ENCODE peak calls at places on chromosomes 2 and 18, in ten cellular contexts. Y, Q, V, T, B, M, X, Z, H and F are unnamed samples.

GRCh38 chr2:88452980-88453582 is 588 bp upstream of the FOXI3 start:
- DNase-seq in X (peak; percentile 26), M (no peak), V (no peak), H (no peak), T (no peak), B (no peak), Q (no peak), Y (no peak), Z (no peak), F (no peak)

GRCh38 chr2:180130403-180130802 is 123.3 kb upstream of the CWC22 start:
- DNase-seq in B (no peak), M (no peak), H (no peak), X (no peak), V (no peak), T (no peak), Q (no peak), Z (no peak), Y (no peak), F (no peak)

GRCh38 chr2:9975805-9976447 is 24.4 kb downstream of the GRHL1 start:
- DNase-seq in Z (peak; percentile 92), T (no peak), X (no peak), Q (peak; percentile 31), Y (no peak), H (no peak), V (no peak), B (no peak), M (no peak), F (no peak)

GRCh38 chr2:231359484-231359883 is 36.0 kb upstream of the B3GNT7 start:
- DNase-seq in Z (no peak), M (no peak), X (no peak), H (no peak), Q (no peak), V (no peak), B (peak; percentile 48), Y (no peak), T (no peak), F (no peak)

GRCh38 chr2:190235101-190235500 is 84.5 kb downstream of the HIBCH start:
- DNase-seq in B (no peak), X (no peak), Q (no peak), H (no peak), T (no peak), M (no peak), V (no peak), Y (no peak), Z (no peak), F (no peak)

GRCh38 chr2:160486341-160486740 is 7.3 kb downstream of the RBMS1 start:
- DNase-seq in V (no peak), Y (no peak), Q (no peak), T (no peak), Z (no peak), X (no peak), B (peak; percentile 67), H (no peak), M (no peak), F (no peak)

GRCh38 chr2:86825020-86825727 is 34.5 kb upstream of the CD8A start:
- DNase-seq in X (no peak), Z (no peak), V (no peak), M (no peak), Q (no peak), B (no peak), T (no peak), Y (no peak), H (no peak), F (no peak)

GRCh38 chr2:112884869-112885502 is 26.0 kb upstream of the IL37 start:
- DNase-seq in T (no peak), B (no peak), V (peak; percentile 57), M (peak; percentile 54), Q (peak; percentile 91), Z (peak; percentile 40), H (peak; percentile 76), Y (no peak), X (no peak), F (no peak)

GRCh38 chr2:225465827-225466226 is 66.3 kb downstream of the NYAP2 start:
- DNase-seq in V (no peak), T (no peak), H (no peak), B (no peak), Q (no peak), X (no peak), Z (no peak), Y (no peak), M (no peak), F (no peak)

DNA sequence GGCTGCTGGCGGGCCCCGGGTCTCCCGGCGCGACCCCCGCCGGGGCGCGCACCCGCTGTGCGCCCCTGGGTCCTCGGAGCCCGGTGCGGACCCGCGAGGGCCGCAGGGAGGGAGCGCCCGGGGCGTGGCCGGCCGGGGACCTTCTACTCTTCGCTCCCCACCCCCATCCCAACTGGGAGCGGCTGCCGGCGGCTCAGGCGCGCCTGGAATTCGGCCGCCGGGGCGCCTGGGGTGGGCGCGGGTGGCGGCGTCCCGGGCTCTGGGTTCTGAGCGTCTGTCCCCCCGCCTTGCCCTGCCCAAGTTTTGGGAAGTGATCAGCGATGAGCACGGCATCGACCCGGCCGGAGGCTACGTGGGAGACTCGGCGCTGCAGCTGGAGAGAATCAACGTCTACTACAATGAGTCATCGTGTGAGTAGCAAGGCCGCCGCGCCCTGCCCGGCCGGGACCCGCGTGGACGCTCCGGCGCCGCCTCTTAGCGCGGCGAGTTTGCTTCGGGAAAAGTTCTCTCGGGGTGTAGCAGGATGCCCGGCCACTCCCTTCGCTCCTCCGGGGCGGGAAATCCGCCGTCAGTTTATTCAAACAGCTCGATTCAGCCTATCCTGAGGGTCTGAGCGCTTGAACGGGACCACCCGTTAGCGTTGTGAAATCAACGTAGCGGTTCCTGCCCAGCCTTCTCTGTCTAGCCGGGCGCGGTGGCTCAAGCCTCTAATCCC is 502 bp downstream of the TUBB6 start:
- DNase-seq in X (peak; percentile 94), Z (no peak), H (peak; percentile 75), B (peak; percentile 95), Q (peak; percentile 89), Y (peak; percentile 68), V (peak; percentile 60), T (no peak), M (peak; percentile 62), F (peak; percentile 22)
- TF ChIP-seq POLR2A in X (peak; percentile 38), Z (no peak), H (peak; percentile 58), B (peak; percentile 76), Q (peak; percentile 67), Y (peak; percentile 33), V (no peak), T (no peak), M (no peak), F (peak; percentile 46)

GRCh38 chr2:11355194-11356053 is 11.0 kb upstream of the ROCK2 start:
- DNase-seq in Z (no peak), B (no peak), X (no peak), Y (no peak), Q (no peak), M (no peak), H (no peak), T (no peak), V (no peak), F (no peak)

GRCh38 chr2:11359865-11360264 is 15.4 kb upstream of the ROCK2 start:
- DNase-seq in Y (no peak), V (no peak), H (no peak), B (no peak), Z (no peak), X (no peak), T (peak; percentile 34), M (no peak), Q (no peak), F (no peak)

GRCh38 chr2:11356760-11357159 is 12.3 kb upstream of the ROCK2 start:
- DNase-seq in X (no peak), M (no peak), B (no peak), V (no peak), Q (no peak), Y (no peak), H (no peak), T (peak; percentile 62), Z (no peak), F (no peak)

GRCh38 chr2:11354363-11355154 is 10.1 kb upstream of the ROCK2 start:
- DNase-seq in H (no peak), X (no peak), Z (no peak), V (no peak), T (no peak), M (no peak), B (no peak), Q (no peak), Y (no peak), F (no peak)

DNA sequence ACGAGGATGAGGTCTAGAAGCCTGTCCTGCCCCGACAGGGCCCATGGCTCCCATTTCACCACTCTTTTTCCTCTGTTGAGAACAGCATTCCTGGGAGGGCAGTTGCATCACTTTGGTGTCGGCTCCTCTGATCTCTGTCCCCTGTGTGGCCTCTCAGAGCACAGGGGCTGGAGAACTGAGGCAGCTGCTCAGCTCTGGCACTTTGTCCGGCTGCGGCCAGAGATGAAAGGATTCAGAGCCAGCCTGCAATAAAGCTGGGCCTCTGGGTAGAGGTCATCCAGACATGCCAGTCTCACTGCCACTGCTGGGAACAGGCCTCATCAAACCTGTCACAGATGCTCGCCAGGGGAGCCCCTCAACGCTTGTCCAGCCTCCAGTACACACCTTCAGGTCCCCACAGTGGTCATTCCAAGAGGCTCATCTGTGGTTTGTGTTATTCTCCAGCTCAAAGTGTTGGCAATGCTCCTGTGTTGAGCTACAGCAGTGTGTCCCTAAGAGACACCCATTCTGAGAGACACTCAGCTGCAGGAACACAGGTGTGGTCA is 13.1 kb upstream of the ROCK2 start:
- DNase-seq in Y (no peak), V (no peak), Q (no peak), H (peak; percentile 36), M (no peak), T (no peak), Z (no peak), B (no peak), X (no peak), F (no peak)
- TF ChIP-seq POLR2AphosphoS5 in Y (no peak), V (no peak), Q (no peak), H (no peak), M (no peak), T (no peak), Z (no peak), B (no peak), X (no peak), F (no peak)

GRCh38 chr2:37464064-37464463 is 119.6 kb downstream of the QPCT start:
- DNase-seq in Z (no peak), Q (no peak), X (no peak), H (no peak), T (no peak), V (no peak), Y (no peak), M (no peak), B (no peak), F (peak; percentile 66)
- TF ChIP-seq POLR2A in Z (no peak), Q (no peak), X (no peak), H (no peak), T (no peak), V (no peak), Y (no peak), M (no peak), B (no peak), F (no peak)

GRCh38 chr2:176152350-176153181 is 1.2 kb downstream of the HOXD4 start:
- DNase-seq in T (no peak), H (no peak), Z (no peak), Y (no peak), B (no peak), M (no peak), V (no peak), Q (no peak), X (peak; percentile 65), F (no peak)
- TF ChIP-seq POLR2AphosphoS5 in T (no peak), H (no peak), Z (no peak), Y (no peak), B (no peak), M (no peak), V (no peak), Q (no peak), X (no peak), F (no peak)

DNA sequence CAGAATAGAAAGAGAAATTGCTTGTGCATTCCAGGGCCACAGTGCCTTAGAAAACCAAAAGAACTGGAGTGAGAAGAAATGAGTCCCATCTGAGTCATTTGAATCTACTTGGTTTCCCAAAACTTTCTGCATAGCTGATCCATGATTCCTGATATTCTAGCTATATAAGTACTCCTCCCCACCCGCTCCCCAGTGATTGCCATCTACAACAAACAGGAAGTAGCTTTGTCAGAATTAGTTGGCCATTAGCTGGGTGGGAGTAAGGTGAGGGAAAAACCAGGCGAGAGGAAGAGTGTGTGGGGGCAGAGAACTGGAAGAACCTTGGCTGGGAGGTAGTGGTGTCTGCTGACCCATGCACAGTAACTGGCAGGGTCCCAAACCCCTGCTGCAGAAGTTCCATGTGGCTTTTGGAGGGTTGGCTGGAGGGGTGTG is 122.1 kb downstream of the ACAA2 start:
- DNase-seq in V (no peak), B (no peak), X (no peak), Z (peak; percentile 7), Q (no peak), H (no peak), M (no peak), T (no peak), Y (no peak), F (no peak)
- TF ChIP-seq POLR2A in V (no peak), B (no peak), X (no peak), Z (no peak), Q (no peak), H (no peak), M (no peak), T (no peak), Y (no peak), F (no peak)